ENCODE peak calls at places on chromosomes 12 and 14, in ten cellular contexts. One of them, this sample, is unnamed.

GRCh38 chr14:80047761-80048160 is 163.5 kb downstream of the DIO2 start:
- DNase-seq in GDM1: no peak
- DNase-seq in activated gamma-delta T cell treated with anti-CD3 and anti-CD28 coated beads, Interleukin-2, amount 50 U/mL, for 16 hours: no peak
- DNase-seq in brain pericyte: no peak
- DNase-seq in Caco-2: no peak
- DNase-seq in fibroblast of lung: no peak
- DNase-seq in HT-29: no peak
- DNase-seq in stimulated activated CD4-positive, alpha-beta T cell treated with anti-CD3 and anti-CD28 coated beads, Interleukin-15, amount 100 ng/mL, for 1 hour: no peak
- DNase-seq in DND-41: no peak
- DNase-seq in iris pigment epithelial cell: peak
- DNase-seq in this sample: no peak

GRCh38 chr12:13124661-13125505 is 21.4 kb upstream of the GSG1 start:
- DNase-seq in GDM1: no peak
- DNase-seq in stimulated activated CD4-positive, alpha-beta T cell treated with anti-CD3 and anti-CD28 coated beads, Interleukin-15, amount 100 ng/mL, for 1 hour: no peak
- DNase-seq in HT-29: peak
- DNase-seq in fibroblast of lung: peak
- DNase-seq in DND-41: no peak
- DNase-seq in brain pericyte: no peak
- DNase-seq in activated gamma-delta T cell treated with anti-CD3 and anti-CD28 coated beads, Interleukin-2, amount 50 U/mL, for 16 hours: no peak
- DNase-seq in iris pigment epithelial cell: peak
- DNase-seq in Caco-2: peak
- DNase-seq in this sample: no peak

GRCh38 chr14:51044961-51045360 is 49.9 kb downstream of the TRIM9 start:
- DNase-seq in activated gamma-delta T cell treated with anti-CD3 and anti-CD28 coated beads, Interleukin-2, amount 50 U/mL, for 16 hours: no peak
- DNase-seq in iris pigment epithelial cell: no peak
- DNase-seq in HT-29: no peak
- DNase-seq in fibroblast of lung: no peak
- DNase-seq in brain pericyte: no peak
- DNase-seq in Caco-2: no peak
- DNase-seq in GDM1: no peak
- DNase-seq in DND-41: no peak
- DNase-seq in stimulated activated CD4-positive, alpha-beta T cell treated with anti-CD3 and anti-CD28 coated beads, Interleukin-15, amount 100 ng/mL, for 1 hour: no peak
- DNase-seq in this sample: no peak

GRCh38 chr14:49586673-49587460 is 687 bp upstream of the RPS29 start:
- DNase-seq in activated gamma-delta T cell treated with anti-CD3 and anti-CD28 coated beads, Interleukin-2, amount 50 U/mL, for 16 hours: peak
- DNase-seq in brain pericyte: peak
- DNase-seq in DND-41: peak
- DNase-seq in Caco-2: peak
- DNase-seq in GDM1: peak
- DNase-seq in HT-29: peak
- DNase-seq in stimulated activated CD4-positive, alpha-beta T cell treated with anti-CD3 and anti-CD28 coated beads, Interleukin-15, amount 100 ng/mL, for 1 hour: peak
- DNase-seq in fibroblast of lung: peak
- DNase-seq in iris pigment epithelial cell: peak
- DNase-seq in this sample: peak

GRCh38 chr12:117518594-117519270 is 157.3 kb upstream of the NOS1 start:
- DNase-seq in DND-41: no peak
- DNase-seq in iris pigment epithelial cell: no peak
- DNase-seq in fibroblast of lung: no peak
- DNase-seq in Caco-2: no peak
- DNase-seq in activated gamma-delta T cell treated with anti-CD3 and anti-CD28 coated beads, Interleukin-2, amount 50 U/mL, for 16 hours: no peak
- DNase-seq in GDM1: no peak
- DNase-seq in stimulated activated CD4-positive, alpha-beta T cell treated with anti-CD3 and anti-CD28 coated beads, Interleukin-15, amount 100 ng/mL, for 1 hour: no peak
- DNase-seq in HT-29: peak
- DNase-seq in brain pericyte: no peak
- DNase-seq in this sample: no peak

GRCh38 chr12:79420146-79420618 is 270.6 kb downstream of the PAWR start:
- DNase-seq in GDM1: no peak
- DNase-seq in brain pericyte: no peak
- DNase-seq in activated gamma-delta T cell treated with anti-CD3 and anti-CD28 coated beads, Interleukin-2, amount 50 U/mL, for 16 hours: no peak
- DNase-seq in Caco-2: peak
- DNase-seq in iris pigment epithelial cell: peak
- DNase-seq in HT-29: peak
- DNase-seq in stimulated activated CD4-positive, alpha-beta T cell treated with anti-CD3 and anti-CD28 coated beads, Interleukin-15, amount 100 ng/mL, for 1 hour: no peak
- DNase-seq in DND-41: no peak
- DNase-seq in fibroblast of lung: peak
- DNase-seq in this sample: no peak

GRCh38 chr14:60981626-60982455 is 796 bp downstream of the SLC38A6 start:
- DNase-seq in iris pigment epithelial cell: peak
- DNase-seq in Caco-2: no peak
- DNase-seq in stimulated activated CD4-positive, alpha-beta T cell treated with anti-CD3 and anti-CD28 coated beads, Interleukin-15, amount 100 ng/mL, for 1 hour: no peak
- DNase-seq in fibroblast of lung: peak
- DNase-seq in HT-29: peak
- DNase-seq in GDM1: no peak
- DNase-seq in activated gamma-delta T cell treated with anti-CD3 and anti-CD28 coated beads, Interleukin-2, amount 50 U/mL, for 16 hours: no peak
- DNase-seq in DND-41: no peak
- DNase-seq in brain pericyte: peak
- DNase-seq in this sample: no peak

GRCh38 chr12:29216266-29216665 is 67.2 kb downstream of the FAR2 start:
- DNase-seq in DND-41: no peak
- DNase-seq in activated gamma-delta T cell treated with anti-CD3 and anti-CD28 coated beads, Interleukin-2, amount 50 U/mL, for 16 hours: no peak
- DNase-seq in iris pigment epithelial cell: no peak
- DNase-seq in brain pericyte: no peak
- DNase-seq in fibroblast of lung: no peak
- DNase-seq in Caco-2: no peak
- DNase-seq in stimulated activated CD4-positive, alpha-beta T cell treated with anti-CD3 and anti-CD28 coated beads, Interleukin-15, amount 100 ng/mL, for 1 hour: no peak
- DNase-seq in GDM1: no peak
- DNase-seq in HT-29: no peak
- DNase-seq in this sample: no peak

GRCh38 chr14:94748667-94749347 is 21.1 kb downstream of the GSC start:
- DNase-seq in HT-29: peak
- DNase-seq in brain pericyte: no peak
- DNase-seq in Caco-2: no peak
- DNase-seq in stimulated activated CD4-positive, alpha-beta T cell treated with anti-CD3 and anti-CD28 coated beads, Interleukin-15, amount 100 ng/mL, for 1 hour: no peak
- DNase-seq in activated gamma-delta T cell treated with anti-CD3 and anti-CD28 coated beads, Interleukin-2, amount 50 U/mL, for 16 hours: no peak
- DNase-seq in GDM1: no peak
- DNase-seq in fibroblast of lung: no peak
- DNase-seq in DND-41: peak
- DNase-seq in iris pigment epithelial cell: peak
- DNase-seq in this sample: no peak

This sample was measured in stimulated activated effector memory CD8-positive, alpha-beta T cell treated with anti-CD3 and anti-CD28 coated beads, Interleukin-12 subunit alpha, Interleukin-12 subunit beta, amount 100 ng/mL, for 72 hours.